ENCODE peak calls at places on chromosomes 6 and 20, in five cellular contexts. C is B cell, T is GM06990, F is fibroblast of the aortic adventitia, N is AG10803. V is an unnamed sample.

GRCh38 chr6:37049990-37050853 is 44.8 kb downstream of the FGD2 start:
- DNase-seq in C (peak), T (peak), F (no peak), N (no peak), V (no peak)

GRCh38 chr6:47737406-47737805 is 39.0 kb downstream of the ADGRF4 start:
- DNase-seq in C (no peak), T (no peak), F (peak), N (no peak), V (no peak)

GRCh38 chr6:41272591-41273175 is 13.8 kb downstream of the TREM1 start:
- DNase-seq in C (no peak), T (no peak), F (no peak), N (no peak), V (no peak)

GRCh38 chr20:60242836-60243520 is 284.8 kb downstream of the CDH26 start:
- DNase-seq in C (no peak), T (no peak), F (no peak), N (peak), V (no peak)

GRCh38 chr6:115945306-115945705 is 115.4 kb downstream of the FRK start:
- DNase-seq in C (no peak), T (no peak), F (peak), N (no peak), V (no peak)

GRCh38 chr6:132070356-132070755 is 119.2 kb upstream of the CCN2 start:
- DNase-seq in C (no peak), T (no peak), F (no peak), N (no peak), V (no peak)

GRCh38 chr6:121838842-121839241 is 403.4 kb downstream of the GJA1 start:
- DNase-seq in C (no peak), T (no peak), F (peak), N (no peak), V (no peak)

GRCh38 chr6:96837138-96837971 is at the start of gene GPR63:
- DNase-seq in C (peak), T (peak), F (peak), N (peak), V (no peak)

GRCh38 chr6:158647501-158647900 is 2.4 kb upstream of the SYTL3 start:
- DNase-seq in C (no peak), T (no peak), F (no peak), N (peak), V (no peak)

GRCh38 chr6:162940426-162940825 is 212.7 kb downstream of the PACRG start:
- DNase-seq in C (no peak), T (no peak), F (no peak), N (peak), V (no peak)

GRCh38 chr20:60101201-60101893 is 143.1 kb downstream of the CDH26 start:
- DNase-seq in C (no peak), T (no peak), F (no peak), N (no peak), V (no peak)

GRCh38 chr6:136016228-136017225 is 165.0 kb downstream of the PDE7B start:
- DNase-seq in C (no peak), T (no peak), F (peak), N (no peak), V (no peak)

GRCh38 chr6:37868447-37868825 is 48.9 kb downstream of the ZFAND3 start:
- DNase-seq in C (no peak), T (no peak), F (peak), N (peak), V (peak)

GRCh38 chr20:31605902-31606677 is 1.0 kb downstream of the ID1 start:
- DNase-seq in C (no peak), T (no peak), F (peak), N (no peak), V (no peak)

GRCh38 chr6:16129623-16130243 is 847 bp downstream of the MYLIP start:
- DNase-seq in C (no peak), T (no peak), F (peak), N (no peak), V (no peak)

GRCh38 chr20:45368221-45368980 is 5.4 kb downstream of the SYS1 start:
- DNase-seq in C (peak), T (peak), F (no peak), N (no peak), V (no peak)

GRCh38 chr6:136677344-136677743 is 114.9 kb downstream of the MAP3K5 start:
- DNase-seq in C (no peak), T (no peak), F (no peak), N (no peak), V (no peak)

GRCh38 chr6:23246901-23247300 is 677.5 kb downstream of the HDGFL1 start:
- DNase-seq in C (no peak), T (no peak), F (no peak), N (no peak), V (no peak)

GRCh38 chr6:3759656-3760245 is 8.2 kb upstream of the PXDC1 start:
- DNase-seq in C (no peak), T (no peak), F (peak), N (peak), V (peak)

GRCh38 chr20:43507150-43508080 is at the start of gene L3MBTL1:
- DNase-seq in C (no peak), T (peak), F (peak), N (peak), V (no peak)

GRCh38 chr20:50273601-50274491 is 83.2 kb downstream of the CEBPB start:
- DNase-seq in C (no peak), T (no peak), F (no peak), N (no peak), V (no peak)

DNA sequence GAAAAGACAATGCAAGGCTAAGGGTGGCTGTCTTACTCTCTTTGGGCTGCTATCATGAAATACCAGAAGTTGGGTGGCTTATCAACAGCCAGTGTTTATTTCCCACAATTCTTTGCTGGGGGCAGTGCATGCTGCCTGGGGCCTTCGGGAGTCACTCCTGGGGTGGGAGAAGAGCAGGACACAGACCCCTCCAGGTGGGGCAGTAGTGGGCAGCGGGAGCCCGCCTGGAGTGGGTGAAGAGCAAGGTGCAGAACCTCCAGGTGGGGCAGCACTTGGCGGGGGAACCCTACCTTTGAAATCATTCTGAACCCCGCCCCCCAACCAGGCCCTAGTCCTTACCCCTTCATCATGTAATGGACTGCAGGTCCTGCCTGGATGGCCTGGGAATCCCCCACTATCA is 69.6 kb upstream of the THBS2 start:
- DNase-seq in C (no peak), T (no peak), F (no peak), N (no peak), V (no peak)
- TF ChIP-seq CTCF in C (no peak), T (no peak), F (no peak), N (no peak), V (no peak)

DNA sequence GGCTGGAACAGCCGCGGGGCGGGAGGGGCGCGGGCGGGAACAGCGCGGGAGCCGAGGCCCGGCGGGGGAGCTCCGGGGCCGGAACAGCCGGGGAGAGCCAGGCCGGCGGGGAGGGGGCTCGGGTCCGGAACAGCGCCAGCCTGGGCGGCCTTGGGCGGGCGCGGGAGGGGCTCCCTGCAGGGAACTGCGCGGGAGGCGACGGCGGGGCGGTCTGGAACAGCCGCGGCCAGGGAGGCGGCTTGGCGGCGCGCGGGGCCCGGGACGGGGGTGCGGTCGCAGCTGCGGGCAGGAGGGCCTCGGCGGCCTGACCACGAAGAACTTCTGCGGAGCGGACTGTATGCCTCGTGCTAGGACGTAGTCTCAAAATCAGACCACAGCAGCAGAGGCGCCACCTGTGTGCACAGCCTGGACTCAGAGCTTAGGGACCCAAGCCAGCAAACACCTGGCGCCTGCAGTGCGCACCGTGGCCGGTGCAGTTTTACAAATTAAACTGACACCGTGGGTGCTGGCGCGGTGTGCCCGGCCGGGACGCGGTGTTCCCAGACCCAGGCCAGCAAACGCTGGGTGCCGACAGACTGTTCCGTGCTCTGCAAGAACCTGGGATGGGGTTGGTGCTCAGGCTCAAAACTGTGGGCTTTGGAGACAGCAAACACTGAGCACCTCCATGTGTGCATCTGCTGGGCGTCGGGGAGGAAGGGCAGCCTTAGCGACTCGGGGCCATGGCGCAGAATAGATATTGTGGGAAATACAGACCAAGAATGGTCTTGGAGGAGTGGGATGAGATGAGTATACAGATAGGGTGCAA is 572 bp downstream of the ZNF341 start:
- DNase-seq in C (peak), T (no peak), F (peak), N (peak), V (no peak)
- TF ChIP-seq CTCF in C (no peak), T (peak), F (no peak), N (peak), V (no peak)

DNA sequence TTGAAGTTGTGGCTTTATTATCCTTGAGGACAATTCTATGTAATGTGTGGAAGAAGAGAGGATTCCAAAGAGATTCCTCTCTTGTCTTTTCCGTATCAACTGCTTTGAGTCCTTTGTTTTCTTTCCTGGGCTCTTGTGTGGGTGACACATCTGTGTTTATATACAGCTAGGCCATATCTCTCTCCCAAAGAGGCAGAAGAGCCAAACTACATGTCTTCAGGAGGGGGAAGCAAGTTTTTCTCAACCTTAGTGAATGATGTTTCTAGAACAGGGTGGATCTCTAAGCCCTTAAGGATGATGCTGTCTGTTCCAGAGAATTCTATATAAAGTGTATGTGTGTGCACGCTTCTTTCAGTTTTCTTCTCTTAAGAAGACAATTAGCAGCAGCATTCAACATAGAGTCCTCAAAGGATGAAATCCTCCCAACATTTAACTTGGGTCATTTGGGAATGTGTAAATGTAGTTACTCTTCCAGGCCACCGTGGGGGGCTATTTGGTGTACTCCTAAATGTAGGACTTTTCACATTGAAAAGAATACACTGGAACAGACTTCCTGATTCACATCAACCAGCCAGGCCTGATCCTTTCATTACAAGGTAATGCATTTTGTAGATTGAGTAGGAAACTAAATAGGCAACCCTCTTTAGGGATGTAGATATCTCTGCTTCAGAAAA is 92.8 kb upstream of the EEF1E1 start:
- DNase-seq in C (no peak), T (no peak), F (no peak), N (no peak), V (no peak)
- TF ChIP-seq CTCF in C (no peak), T (peak), F (no peak), N (no peak), V (no peak)

GRCh38 chr20:47680804-47681529 is 104.3 kb downstream of the SULF2 start:
- DNase-seq in C (no peak), T (no peak), F (no peak), N (peak), V (no peak)
- TF ChIP-seq CTCF in C (no peak), T (no peak), F (no peak), N (no peak), V (no peak)

GRCh38 chr6:43774776-43775583 is 5.0 kb downstream of the VEGFA start:
- DNase-seq in C (peak), T (peak), F (peak), N (peak), V (no peak)

GRCh38 chr6:43771858-43772570 is 2.0 kb downstream of the VEGFA start:
- DNase-seq in C (no peak), T (peak), F (no peak), N (peak), V (no peak)

GRCh38 chr6:43772571-43773049 is 2.6 kb downstream of the VEGFA start:
- DNase-seq in C (no peak), T (no peak), F (no peak), N (no peak), V (no peak)

GRCh38 chr6:43773981-43774775 is 4.2 kb downstream of the VEGFA start:
- DNase-seq in C (no peak), T (no peak), F (no peak), N (no peak), V (no peak)

GRCh38 chr6:43773050-43773956 is 3.3 kb downstream of the VEGFA start:
- DNase-seq in C (peak), T (peak), F (peak), N (peak), V (no peak)
- TF ChIP-seq CTCF in C (peak), T (peak), F (peak), N (peak), V (peak)

DNA sequence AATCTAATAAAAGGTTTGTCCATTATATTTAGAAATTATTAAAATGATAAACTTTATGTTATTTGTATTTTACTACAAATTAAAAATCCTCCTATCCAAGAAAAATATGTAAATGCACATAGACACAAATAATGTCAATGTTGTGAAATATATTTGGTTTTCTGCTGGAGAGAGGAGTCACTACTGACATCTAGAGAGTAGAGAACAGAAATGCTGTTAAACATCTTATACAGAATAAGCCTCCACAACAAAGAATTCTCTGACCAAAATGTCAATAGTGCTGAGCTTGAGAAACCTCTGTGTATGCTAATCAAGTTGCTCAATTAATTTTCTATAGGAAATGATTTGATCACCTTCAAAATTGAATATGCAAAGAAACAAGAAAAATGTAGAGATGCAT is 12.4 kb downstream of the HTR1B start:
- DNase-seq in C (no peak), T (no peak), F (peak), N (peak), V (no peak)
- TF ChIP-seq CTCF in C (no peak), T (no peak), F (peak), N (peak), V (peak)

GRCh38 chr6:161748535-161749386 is 474.9 kb upstream of the AGPAT4 start:
- DNase-seq in C (no peak), T (no peak), F (no peak), N (no peak), V (no peak)
- TF ChIP-seq CTCF in C (no peak), T (peak), F (no peak), N (no peak), V (peak)

DNA sequence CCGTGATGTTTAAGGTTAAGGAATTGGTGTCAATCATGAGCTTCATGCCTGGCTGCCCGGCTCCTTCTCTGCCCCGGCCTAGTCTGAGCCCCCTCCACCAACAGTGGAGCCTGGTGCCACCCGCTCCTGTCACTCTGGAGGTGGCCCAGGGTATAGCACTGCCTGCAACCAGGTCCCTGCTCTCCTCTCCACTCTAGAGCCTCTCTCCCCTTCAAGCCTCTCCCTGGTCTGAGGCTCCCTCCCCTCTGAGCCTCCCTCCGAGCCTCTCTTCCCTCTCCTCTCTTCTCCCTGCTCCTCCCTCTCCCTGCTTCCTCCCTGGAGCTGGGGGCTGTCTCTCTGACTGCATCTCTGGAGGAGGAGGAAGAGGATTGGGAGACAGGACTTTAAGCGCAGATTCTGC is 31.3 kb upstream of the MRGBP start:
- DNase-seq in C (no peak), T (no peak), F (no peak), N (no peak), V (no peak)
- TF ChIP-seq CTCF in C (no peak), T (no peak), F (no peak), N (no peak), V (no peak)

V was measured in AG09309.